ENCODE peak calls at places on chromosome 18, in nine cellular contexts. One of them, this sample, is unnamed.

GRCh38 chr18:46424898-46425297 is 232.1 kb downstream of the LOXHD1 start:
- DNase-seq in epithelial cell of esophagus: peak
- DNase-seq in IMR-90: no peak
- DNase-seq in HCT116: no peak
- DNase-seq in mammary epithelial cell: peak
- DNase-seq in right atrium auricular region: no peak
- DNase-seq in AG09309: no peak
- DNase-seq in iPS DF 6.9: no peak
- DNase-seq in OCI-LY7: no peak
- DNase-seq in this sample: no peak

GRCh38 chr18:79616651-79617518 is 62.7 kb upstream of the CTDP1 start:
- DNase-seq in iPS DF 6.9: no peak
- DNase-seq in right atrium auricular region: no peak
- DNase-seq in AG09309: no peak
- DNase-seq in IMR-90: peak
- DNase-seq in OCI-LY7: no peak
- DNase-seq in HCT116: no peak
- DNase-seq in epithelial cell of esophagus: no peak
- DNase-seq in mammary epithelial cell: peak
- DNase-seq in this sample: peak

GRCh38 chr18:7982216-7982615 is 415.1 kb downstream of the PTPRM start:
- DNase-seq in HCT116: no peak
- DNase-seq in iPS DF 6.9: no peak
- DNase-seq in right atrium auricular region: no peak
- DNase-seq in OCI-LY7: no peak
- DNase-seq in AG09309: no peak
- DNase-seq in mammary epithelial cell: no peak
- DNase-seq in IMR-90: peak
- DNase-seq in epithelial cell of esophagus: no peak
- DNase-seq in this sample: no peak

GRCh38 chr18:5646739-5647138 is 102.9 kb upstream of the EPB41L3 start:
- DNase-seq in HCT116: no peak
- DNase-seq in OCI-LY7: no peak
- DNase-seq in epithelial cell of esophagus: no peak
- DNase-seq in mammary epithelial cell: no peak
- DNase-seq in iPS DF 6.9: no peak
- DNase-seq in IMR-90: no peak
- DNase-seq in AG09309: no peak
- DNase-seq in right atrium auricular region: no peak
- DNase-seq in this sample: no peak

GRCh38 chr18:37298816-37299215 is 266.8 kb downstream of the CELF4 start:
- DNase-seq in mammary epithelial cell: no peak
- DNase-seq in epithelial cell of esophagus: no peak
- DNase-seq in OCI-LY7: no peak
- DNase-seq in AG09309: no peak
- DNase-seq in IMR-90: no peak
- DNase-seq in iPS DF 6.9: no peak
- DNase-seq in HCT116: no peak
- DNase-seq in right atrium auricular region: no peak
- DNase-seq in this sample: no peak

GRCh38 chr18:47935321-47935720 is 4.9 kb upstream of the SMAD2 start:
- DNase-seq in mammary epithelial cell: no peak
- DNase-seq in OCI-LY7: no peak
- DNase-seq in epithelial cell of esophagus: no peak
- DNase-seq in right atrium auricular region: no peak
- DNase-seq in AG09309: no peak
- DNase-seq in iPS DF 6.9: no peak
- DNase-seq in HCT116: no peak
- DNase-seq in IMR-90: no peak
- DNase-seq in this sample: no peak

GRCh38 chr18:43596106-43596712 is 318.9 kb upstream of the SYT4 start:
- DNase-seq in AG09309: no peak
- DNase-seq in right atrium auricular region: no peak
- DNase-seq in mammary epithelial cell: peak
- DNase-seq in iPS DF 6.9: no peak
- DNase-seq in OCI-LY7: peak
- DNase-seq in HCT116: no peak
- DNase-seq in IMR-90: peak
- DNase-seq in epithelial cell of esophagus: peak
- DNase-seq in this sample: peak

GRCh38 chr18:24725644-24726043 is 265.2 kb downstream of the HRH4 start:
- DNase-seq in iPS DF 6.9: no peak
- DNase-seq in IMR-90: no peak
- DNase-seq in AG09309: no peak
- DNase-seq in epithelial cell of esophagus: no peak
- DNase-seq in mammary epithelial cell: no peak
- DNase-seq in OCI-LY7: no peak
- DNase-seq in right atrium auricular region: no peak
- DNase-seq in HCT116: no peak
- DNase-seq in this sample: no peak

GRCh38 chr18:54444309-54444914 is 86.7 kb downstream of the C18orf54 start:
- DNase-seq in IMR-90: peak
- DNase-seq in iPS DF 6.9: peak
- DNase-seq in HCT116: peak
- DNase-seq in right atrium auricular region: no peak
- DNase-seq in mammary epithelial cell: peak
- DNase-seq in epithelial cell of esophagus: peak
- DNase-seq in AG09309: peak
- DNase-seq in OCI-LY7: peak
- DNase-seq in this sample: peak

GRCh38 chr18:67385455-67385854 is 131.1 kb downstream of the DSEL start:
- DNase-seq in OCI-LY7: no peak
- DNase-seq in iPS DF 6.9: no peak
- DNase-seq in AG09309: no peak
- DNase-seq in epithelial cell of esophagus: no peak
- DNase-seq in HCT116: no peak
- DNase-seq in IMR-90: peak
- DNase-seq in mammary epithelial cell: no peak
- DNase-seq in right atrium auricular region: no peak
- DNase-seq in this sample: peak

GRCh38 chr18:76450452-76450851 is 44.6 kb downstream of the ZNF516 start:
- DNase-seq in mammary epithelial cell: no peak
- DNase-seq in AG09309: no peak
- DNase-seq in right atrium auricular region: peak
- DNase-seq in IMR-90: peak
- DNase-seq in iPS DF 6.9: no peak
- DNase-seq in HCT116: no peak
- DNase-seq in epithelial cell of esophagus: no peak
- DNase-seq in OCI-LY7: no peak
- DNase-seq in this sample: no peak

GRCh38 chr18:60905699-60906098 is 427.5 kb upstream of the CDH20 start:
- DNase-seq in mammary epithelial cell: no peak
- DNase-seq in OCI-LY7: no peak
- DNase-seq in right atrium auricular region: no peak
- DNase-seq in epithelial cell of esophagus: no peak
- DNase-seq in HCT116: no peak
- DNase-seq in IMR-90: no peak
- DNase-seq in AG09309: no peak
- DNase-seq in iPS DF 6.9: no peak
- DNase-seq in this sample: no peak

GRCh38 chr18:31688601-31689000 is 4.2 kb upstream of the B4GALT6 start:
- DNase-seq in iPS DF 6.9: no peak
- DNase-seq in right atrium auricular region: no peak
- DNase-seq in epithelial cell of esophagus: no peak
- DNase-seq in mammary epithelial cell: no peak
- DNase-seq in AG09309: no peak
- DNase-seq in IMR-90: no peak
- DNase-seq in HCT116: no peak
- DNase-seq in OCI-LY7: no peak
- DNase-seq in this sample: no peak

GRCh38 chr18:31687529-31687928 is 3.1 kb upstream of the B4GALT6 start:
- DNase-seq in iPS DF 6.9: no peak
- DNase-seq in HCT116: no peak
- DNase-seq in OCI-LY7: no peak
- DNase-seq in AG09309: no peak
- DNase-seq in epithelial cell of esophagus: no peak
- DNase-seq in mammary epithelial cell: no peak
- DNase-seq in right atrium auricular region: no peak
- DNase-seq in IMR-90: no peak
- DNase-seq in this sample: no peak

GRCh38 chr18:31685097-31686082 is 1.0 kb upstream of the B4GALT6 start:
- DNase-seq in HCT116: peak
- DNase-seq in epithelial cell of esophagus: peak
- DNase-seq in IMR-90: peak
- DNase-seq in AG09309: no peak
- DNase-seq in mammary epithelial cell: peak
- DNase-seq in iPS DF 6.9: peak
- DNase-seq in OCI-LY7: peak
- DNase-seq in right atrium auricular region: no peak
- DNase-seq in this sample: peak

GRCh38 chr18:31687016-31687415 is 2.6 kb upstream of the B4GALT6 start:
- DNase-seq in IMR-90: no peak
- DNase-seq in AG09309: no peak
- DNase-seq in OCI-LY7: no peak
- DNase-seq in HCT116: no peak
- DNase-seq in mammary epithelial cell: no peak
- DNase-seq in epithelial cell of esophagus: no peak
- DNase-seq in right atrium auricular region: no peak
- DNase-seq in iPS DF 6.9: no peak
- DNase-seq in this sample: no peak

GRCh38 chr18:31686572-31686971 is 2.2 kb upstream of the B4GALT6 start:
- DNase-seq in right atrium auricular region: no peak
- DNase-seq in OCI-LY7: no peak
- DNase-seq in mammary epithelial cell: no peak
- DNase-seq in HCT116: no peak
- DNase-seq in AG09309: no peak
- DNase-seq in epithelial cell of esophagus: no peak
- DNase-seq in IMR-90: no peak
- DNase-seq in iPS DF 6.9: no peak
- DNase-seq in this sample: no peak
- H3K4me3 ChIP-seq in right atrium auricular region: no peak
- H3K4me3 ChIP-seq in OCI-LY7: peak
- H3K4me3 ChIP-seq in mammary epithelial cell: no peak
- H3K4me3 ChIP-seq in HCT116: no peak
- H3K4me3 ChIP-seq in AG09309: no peak
- H3K4me3 ChIP-seq in epithelial cell of esophagus: no peak
- H3K4me3 ChIP-seq in IMR-90: no peak
- H3K4me3 ChIP-seq in iPS DF 6.9: no peak
- H3K4me3 ChIP-seq in this sample: no peak

DNA sequence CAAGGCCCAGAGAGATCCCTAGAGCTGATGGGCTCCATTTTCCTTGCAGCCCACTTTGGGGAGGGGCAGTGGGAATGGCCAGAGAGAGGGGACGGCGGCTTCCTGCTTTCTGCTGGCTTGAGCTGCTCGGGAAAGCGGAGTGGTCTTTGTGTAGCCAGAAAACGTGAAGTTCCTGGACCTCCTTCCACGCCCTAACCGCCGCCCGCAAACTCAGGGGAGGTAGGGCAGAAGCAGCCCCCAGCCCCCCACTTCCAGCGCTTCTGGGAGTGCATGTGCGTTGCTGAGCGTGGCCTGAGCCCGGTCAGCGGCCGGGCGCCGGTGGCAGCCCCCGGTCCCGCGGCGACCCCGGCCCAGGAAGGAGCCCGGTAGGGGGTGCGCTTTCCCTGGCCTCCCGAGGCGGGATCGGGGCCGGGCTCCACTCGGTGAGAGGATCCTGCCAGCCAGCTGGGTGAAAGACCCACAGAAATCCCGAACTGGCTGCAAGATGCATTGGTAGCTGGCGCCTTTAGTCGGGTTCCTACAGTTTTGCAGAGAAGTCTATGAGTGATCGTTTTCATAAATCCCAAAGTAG is 25.3 kb upstream of the BOD1L2 start:
- DNase-seq in mammary epithelial cell: no peak
- DNase-seq in OCI-LY7: no peak
- DNase-seq in right atrium auricular region: no peak
- DNase-seq in epithelial cell of esophagus: no peak
- DNase-seq in HCT116: no peak
- DNase-seq in iPS DF 6.9: no peak
- DNase-seq in IMR-90: no peak
- DNase-seq in AG09309: no peak
- DNase-seq in this sample: no peak
- H3K4me3 ChIP-seq in mammary epithelial cell: no peak
- H3K4me3 ChIP-seq in OCI-LY7: no peak
- H3K4me3 ChIP-seq in right atrium auricular region: no peak
- H3K4me3 ChIP-seq in epithelial cell of esophagus: no peak
- H3K4me3 ChIP-seq in HCT116: no peak
- H3K4me3 ChIP-seq in iPS DF 6.9: peak
- H3K4me3 ChIP-seq in IMR-90: no peak
- H3K4me3 ChIP-seq in AG09309: no peak
- H3K4me3 ChIP-seq in this sample: no peak

DNA sequence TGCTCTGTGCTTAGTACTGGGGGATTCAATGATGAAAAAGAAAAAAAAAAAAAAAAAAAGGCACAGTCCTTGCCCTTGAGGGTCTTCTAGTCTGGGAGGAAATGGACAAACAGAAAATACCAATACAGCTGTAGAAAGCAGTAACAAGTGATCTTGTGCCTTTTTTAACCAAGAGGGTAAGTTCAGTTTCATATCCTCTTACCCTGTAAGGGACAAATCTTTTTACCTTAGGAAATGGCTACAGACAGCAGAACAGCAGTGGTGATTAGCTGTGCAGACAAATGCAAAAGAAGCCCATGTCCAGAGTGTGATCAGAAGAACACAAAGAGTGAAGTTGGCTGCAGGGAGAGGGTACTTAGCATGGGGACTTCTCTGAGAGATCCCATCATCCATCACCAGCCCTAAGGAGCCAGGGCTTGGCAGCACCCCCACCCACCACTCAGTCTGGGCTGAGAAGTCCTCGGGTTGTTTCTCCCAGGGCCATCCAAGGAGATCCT is 102.9 kb downstream of the ALPK2 start:
- DNase-seq in AG09309: no peak
- DNase-seq in iPS DF 6.9: no peak
- DNase-seq in mammary epithelial cell: no peak
- DNase-seq in OCI-LY7: peak
- DNase-seq in right atrium auricular region: no peak
- DNase-seq in IMR-90: no peak
- DNase-seq in epithelial cell of esophagus: no peak
- DNase-seq in HCT116: no peak
- DNase-seq in this sample: no peak
- H3K4me3 ChIP-seq in AG09309: no peak
- H3K4me3 ChIP-seq in iPS DF 6.9: no peak
- H3K4me3 ChIP-seq in mammary epithelial cell: no peak
- H3K4me3 ChIP-seq in OCI-LY7: no peak
- H3K4me3 ChIP-seq in right atrium auricular region: no peak
- H3K4me3 ChIP-seq in IMR-90: no peak
- H3K4me3 ChIP-seq in epithelial cell of esophagus: no peak
- H3K4me3 ChIP-seq in HCT116: no peak
- H3K4me3 ChIP-seq in this sample: no peak

GRCh38 chr18:35949090-35949489 is 23.4 kb upstream of the RMP24 start:
- DNase-seq in HCT116: no peak
- DNase-seq in epithelial cell of esophagus: peak
- DNase-seq in IMR-90: no peak
- DNase-seq in right atrium auricular region: no peak
- DNase-seq in iPS DF 6.9: no peak
- DNase-seq in mammary epithelial cell: no peak
- DNase-seq in OCI-LY7: no peak
- DNase-seq in AG09309: no peak
- DNase-seq in this sample: no peak
- H3K4me3 ChIP-seq in HCT116: no peak
- H3K4me3 ChIP-seq in epithelial cell of esophagus: no peak
- H3K4me3 ChIP-seq in IMR-90: no peak
- H3K4me3 ChIP-seq in right atrium auricular region: peak
- H3K4me3 ChIP-seq in iPS DF 6.9: peak
- H3K4me3 ChIP-seq in mammary epithelial cell: no peak
- H3K4me3 ChIP-seq in OCI-LY7: no peak
- H3K4me3 ChIP-seq in AG09309: no peak
- H3K4me3 ChIP-seq in this sample: no peak

GRCh38 chr18:49487711-49488310 is 777 bp upstream of the C18orf32 start:
- DNase-seq in OCI-LY7: no peak
- DNase-seq in iPS DF 6.9: no peak
- DNase-seq in IMR-90: no peak
- DNase-seq in AG09309: no peak
- DNase-seq in mammary epithelial cell: no peak
- DNase-seq in epithelial cell of esophagus: no peak
- DNase-seq in right atrium auricular region: no peak
- DNase-seq in HCT116: no peak
- DNase-seq in this sample: peak
- H3K4me3 ChIP-seq in OCI-LY7: peak
- H3K4me3 ChIP-seq in iPS DF 6.9: no peak
- H3K4me3 ChIP-seq in IMR-90: no peak
- H3K4me3 ChIP-seq in AG09309: no peak
- H3K4me3 ChIP-seq in mammary epithelial cell: peak
- H3K4me3 ChIP-seq in epithelial cell of esophagus: peak
- H3K4me3 ChIP-seq in right atrium auricular region: peak
- H3K4me3 ChIP-seq in HCT116: peak
- H3K4me3 ChIP-seq in this sample: no peak

This sample was measured in mesenchymal stem cell.